ENCODE peak calls at places on chromosomes 2 and 18, in five cellular contexts. J, A, D, T and Y are unnamed samples.

GRCh38 chr2:217204358-217204757 is 344.5 kb upstream of the TNP1 start:
- DNase-seq in A (no peak), J (peak), T (no peak), D (no peak), Y (no peak)

GRCh38 chr2:219731173-219731572 is 103.7 kb downstream of the SLC4A3 start:
- DNase-seq in T (no peak), A (no peak), J (no peak), D (no peak), Y (no peak)

GRCh38 chr2:172861632-172862031 is 126.0 kb downstream of the RAPGEF4 start:
- DNase-seq in J (no peak), D (no peak), A (no peak), T (no peak), Y (no peak)

GRCh38 chr2:69700381-69700780 is 41.6 kb upstream of the ANXA4 start:
- DNase-seq in T (no peak), A (no peak), D (no peak), J (no peak), Y (no peak)

GRCh38 chr2:38981061-38981669 is 91.5 kb downstream of the ARHGEF33 start:
- DNase-seq in T (no peak), D (no peak), A (no peak), J (no peak), Y (no peak)

GRCh38 chr18:67525328-67526110 is 9.0 kb upstream of the DSEL start:
- DNase-seq in D (no peak), J (peak), A (no peak), T (no peak), Y (peak)

GRCh38 chr2:109133746-109134145 is 4.7 kb downstream of the SH3RF3 start:
- DNase-seq in D (no peak), T (no peak), J (no peak), A (no peak), Y (no peak)

GRCh38 chr2:222518570-222519381 is 94.4 kb downstream of the SGPP2 start:
- DNase-seq in J (peak), A (no peak), T (no peak), D (no peak), Y (no peak)

GRCh38 chr2:105329197-105329554 is 359 bp downstream of the TGFBRAP1 start:
- DNase-seq in A (no peak), D (no peak), J (no peak), T (peak), Y (no peak)

GRCh38 chr18:77478619-77479018 is 229.0 kb downstream of the GALR1 start:
- DNase-seq in A (no peak), T (no peak), D (no peak), J (no peak), Y (no peak)